ENCODE peak calls at places on chromosomes 6 and 20, in seven cellular contexts. G is fibroblast of lung, T is brain microvascular endothelial cell, L is esophagus squamous epithelium, H is Panc1, Z is heart left ventricle, K is tibial nerve. Q is an unnamed sample.

GRCh38 chr6:30707281-30707850 is 9.7 kb downstream of the MDC1 start:
- DNase-seq in G (no peak), T (no peak), L (no peak), H (no peak), Z (no peak), K (no peak), Q (no peak)

GRCh38 chr6:148192310-148192709 is 150.3 kb upstream of the SASH1 start:
- DNase-seq in G (no peak), T (peak), L (no peak), H (no peak), Z (no peak), K (no peak), Q (peak)

GRCh38 chr6:17061097-17061496 is 40.8 kb upstream of the STMND1 start:
- DNase-seq in G (no peak), T (no peak), L (no peak), H (no peak), Z (no peak), K (no peak), Q (no peak)

GRCh38 chr20:16580127-16580526 is 6.9 kb upstream of the KIF16B start:
- DNase-seq in G (peak), T (peak), L (no peak), H (no peak), Z (no peak), K (no peak), Q (peak)

GRCh38 chr6:134199848-134200606 is 117.9 kb downstream of the SGK1 start:
- DNase-seq in G (no peak), T (no peak), L (no peak), H (no peak), Z (no peak), K (no peak), Q (no peak)

GRCh38 chr20:47453167-47453782 is 48.4 kb upstream of the NCOA3 start:
- DNase-seq in G (peak), T (peak), L (no peak), H (peak), Z (no peak), K (no peak), Q (peak)

GRCh38 chr6:25769983-25770382 is 15.4 kb downstream of the SLC17A4 start:
- DNase-seq in G (no peak), T (no peak), L (no peak), H (no peak), Z (no peak), K (no peak), Q (peak)

GRCh38 chr20:52622086-52622485 is 350.1 kb upstream of the TSHZ2 start:
- DNase-seq in G (no peak), T (no peak), L (no peak), H (no peak), Z (no peak), K (no peak), Q (no peak)

GRCh38 chr20:33010674-33011449 is 3.4 kb downstream of the BPIFB2 start:
- DNase-seq in G (no peak), T (no peak), L (no peak), H (no peak), Z (no peak), K (no peak), Q (peak)

GRCh38 chr6:50689210-50689609 is 24.1 kb upstream of the TFAP2D start:
- DNase-seq in G (no peak), T (no peak), L (no peak), H (no peak), Z (no peak), K (no peak), Q (no peak)

GRCh38 chr6:5334341-5334740 is 73.0 kb downstream of the FARS2 start:
- DNase-seq in G (peak), T (no peak), L (no peak), H (no peak), Z (no peak), K (no peak), Q (no peak)

GRCh38 chr6:38750968-38751615 is 36.0 kb downstream of the DNAH8 start:
- DNase-seq in G (no peak), T (no peak), L (no peak), H (no peak), Z (no peak), K (no peak), Q (no peak)

GRCh38 chr6:145603424-145603833 is 131.9 kb downstream of the EPM2A start:
- DNase-seq in G (no peak), T (no peak), L (no peak), H (no peak), Z (no peak), K (no peak), Q (no peak)

GRCh38 chr20:46035253-46035652 is 6.2 kb downstream of the SLC12A5 start:
- DNase-seq in G (no peak), T (no peak), L (no peak), H (no peak), Z (no peak), K (no peak), Q (peak)

GRCh38 chr6:14621518-14621917 is 503.9 kb downstream of the CD83 start:
- DNase-seq in G (peak), T (no peak), L (no peak), H (no peak), Z (no peak), K (no peak), Q (peak)

GRCh38 chr6:66421570-66421969 is 714.5 kb upstream of the EYS start:
- DNase-seq in G (peak), T (no peak), L (no peak), H (no peak), Z (no peak), K (no peak), Q (no peak)
- TF ChIP-seq CTCF in G (peak), T (peak), L (no peak), H (peak), Z (no peak), K (no peak), Q (no peak)

GRCh38 chr6:46914279-46914810 is 7.4 kb downstream of the ADGRF5 start:
- DNase-seq in G (no peak), T (no peak), L (no peak), H (no peak), Z (no peak), K (no peak), Q (no peak)
- H3K4me3 ChIP-seq in G (no peak), T (no peak), L (no peak), H (no peak), Z (no peak), K (no peak), Q (no peak)

DNA sequence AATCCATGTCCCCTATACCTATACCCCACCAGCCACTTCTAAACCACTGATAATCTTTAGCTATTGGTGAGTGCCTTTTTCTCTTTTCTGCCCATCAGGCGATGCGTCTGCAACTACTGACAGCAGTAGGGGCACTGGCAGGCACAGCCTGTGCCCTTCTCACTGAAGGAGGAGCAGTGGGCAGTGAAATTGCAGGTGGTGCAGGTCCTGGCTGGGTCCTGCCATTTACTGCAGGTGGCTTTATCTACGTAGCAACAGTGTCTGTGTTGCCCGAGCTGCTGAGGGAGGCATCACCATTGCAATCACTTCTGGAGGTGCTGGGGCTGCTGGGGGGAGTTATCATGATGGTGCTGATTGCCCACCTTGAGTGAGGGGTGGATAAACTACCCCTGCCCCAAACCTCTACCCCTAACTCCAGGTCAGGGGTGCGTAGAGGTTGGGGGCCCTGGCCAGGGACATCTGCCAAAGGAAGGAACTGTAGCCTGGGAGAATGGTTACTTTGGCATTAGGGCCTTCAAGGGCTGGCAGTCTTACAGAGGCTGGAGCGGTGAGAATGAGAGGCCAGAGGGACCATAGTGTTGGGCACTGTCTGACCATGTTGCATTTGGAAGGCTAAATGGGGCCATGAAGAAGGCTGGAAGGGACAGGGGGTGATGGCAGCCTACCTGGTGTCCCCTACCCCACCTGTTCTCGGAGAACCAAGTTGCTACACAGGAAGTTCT is 851 bp upstream of the HSD17B8 start:
- DNase-seq in G (no peak), T (no peak), L (no peak), H (no peak), Z (no peak), K (no peak), Q (peak)
- H3K27ac ChIP-seq in G (no peak), T (no peak), L (no peak), H (peak), Z (no peak), K (no peak), Q (peak)

GRCh38 chr20:62576815-62577214 is 65.5 kb upstream of the SLCO4A1 start:
- DNase-seq in G (peak), T (peak), L (no peak), H (no peak), Z (no peak), K (no peak), Q (peak)

GRCh38 chr20:62578294-62578897 is 63.9 kb upstream of the SLCO4A1 start:
- DNase-seq in G (no peak), T (no peak), L (no peak), H (no peak), Z (no peak), K (no peak), Q (no peak)

GRCh38 chr20:62580052-62580451 is 62.3 kb upstream of the SLCO4A1 start:
- DNase-seq in G (no peak), T (no peak), L (no peak), H (no peak), Z (no peak), K (no peak), Q (no peak)

GRCh38 chr20:62575976-62576722 is 66.2 kb upstream of the SLCO4A1 start:
- DNase-seq in G (no peak), T (no peak), L (no peak), H (no peak), Z (no peak), K (no peak), Q (no peak)

DNA sequence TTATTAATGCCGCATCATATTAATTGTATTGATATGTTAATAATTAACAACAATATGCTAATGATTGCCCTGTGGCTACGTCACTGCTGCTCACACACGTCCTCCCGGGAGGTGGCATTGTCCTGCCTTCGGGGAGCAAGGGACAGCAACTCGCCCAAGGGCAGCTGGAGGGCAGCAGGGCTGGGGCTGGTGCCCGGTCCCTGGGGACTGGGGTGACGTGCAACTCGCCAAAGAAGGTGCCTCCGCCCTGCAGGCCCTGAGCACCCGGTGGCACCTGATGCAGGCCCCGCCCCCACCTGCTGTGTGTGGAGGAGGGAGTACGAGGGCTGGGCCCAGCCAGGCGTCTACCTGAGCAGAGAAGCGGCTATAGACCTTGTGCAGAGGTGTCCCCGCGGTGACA is 64.9 kb upstream of the SLCO4A1 start:
- DNase-seq in G (no peak), T (no peak), L (no peak), H (no peak), Z (no peak), K (no peak), Q (no peak)
- TF ChIP-seq CTCF in G (no peak), T (no peak), L (no peak), H (no peak), Z (no peak), K (no peak), Q (no peak)